ENCODE peak calls at places on chromosomes 5 and 9, in six cellular contexts. Z is aorta, S is tibial artery, D is lower lobe of right lung, Q is dorsolateral prefrontal cortex, O is stomach. J is an unnamed sample.
A peak's percentile ranks its signal among the peaks of the same experiment; 100 is the strongest.

GRCh38 chr5:74685979-74686631 is 1.1 kb downstream of the HEXB start:
- DNase-seq in Z (peak; percentile 50), S (peak; percentile 38), D (no peak), Q (no peak), O (no peak), J (no peak)

GRCh38 chr5:151470440-151470839 is 23.0 kb downstream of the SLC36A1 start:
- DNase-seq in Z (no peak), S (no peak), D (no peak), Q (no peak), O (no peak), J (no peak)

GRCh38 chr9:3180696-3181048 is 336.8 kb upstream of the PUM3 start:
- DNase-seq in Z (no peak), S (no peak), D (no peak), Q (no peak), O (no peak), J (no peak)

GRCh38 chr9:123119566-123119965 is 86.1 kb downstream of the GPR21 start:
- DNase-seq in Z (no peak), S (no peak), D (peak; percentile 66), Q (no peak), O (no peak), J (no peak)

GRCh38 chr9:101458955-101459631 is 23.5 kb upstream of the ALDOB start:
- DNase-seq in Z (no peak), S (no peak), D (no peak), Q (no peak), O (no peak), J (no peak)

GRCh38 chr5:146001544-146002185 is 65.3 kb downstream of the SH3RF2 start:
- DNase-seq in Z (no peak), S (no peak), D (no peak), Q (no peak), O (no peak), J (no peak)

GRCh38 chr5:74124826-74125225 is 498.8 kb downstream of the ARHGEF28 start:
- DNase-seq in Z (no peak), S (no peak), D (no peak), Q (no peak), O (no peak), J (no peak)

GRCh38 chr5:27026791-27027190 is 11.6 kb downstream of the CDH9 start:
- DNase-seq in Z (no peak), S (no peak), D (no peak), Q (no peak), O (no peak), J (no peak)

GRCh38 chr9:117718085-117718484 is 13.9 kb downstream of the TLR4 start:
- DNase-seq in Z (no peak), S (peak; percentile 40), D (no peak), Q (no peak), O (no peak), J (no peak)

GRCh38 chr5:177455661-177456590 is 9.3 kb downstream of the PRR7 start:
- DNase-seq in Z (peak; percentile 95), S (peak; percentile 94), D (peak; percentile 95), Q (peak; percentile 87), O (peak; percentile 96), J (peak; percentile 97)

GRCh38 chr9:133268335-133269056 is 6.5 kb downstream of the ABO start:
- DNase-seq in Z (no peak), S (no peak), D (no peak), Q (no peak), O (no peak), J (no peak)

GRCh38 chr9:132333556-132333955 is 21.2 kb downstream of the SETX start:
- DNase-seq in Z (no peak), S (no peak), D (no peak), Q (no peak), O (no peak), J (no peak)

GRCh38 chr5:60287174-60287771 is 393.7 kb upstream of the PDE4D start:
- DNase-seq in Z (peak; percentile 61), S (no peak), D (peak; percentile 76), Q (no peak), O (peak; percentile 46), J (no peak)

GRCh38 chr9:34603610-34604231 is 8.2 kb downstream of the RPP25L start:
- DNase-seq in Z (peak; percentile 85), S (peak; percentile 85), D (peak; percentile 81), Q (peak; percentile 88), O (peak; percentile 87), J (no peak)

GRCh38 chr9:117091529-117091928 is 323.3 kb downstream of the ASTN2 start:
- DNase-seq in Z (no peak), S (no peak), D (no peak), Q (no peak), O (no peak), J (no peak)

GRCh38 chr5:77843570-77844407 is 67.7 kb upstream of the TBCA start:
- DNase-seq in Z (no peak), S (no peak), D (no peak), Q (no peak), O (no peak), J (no peak)

DNA sequence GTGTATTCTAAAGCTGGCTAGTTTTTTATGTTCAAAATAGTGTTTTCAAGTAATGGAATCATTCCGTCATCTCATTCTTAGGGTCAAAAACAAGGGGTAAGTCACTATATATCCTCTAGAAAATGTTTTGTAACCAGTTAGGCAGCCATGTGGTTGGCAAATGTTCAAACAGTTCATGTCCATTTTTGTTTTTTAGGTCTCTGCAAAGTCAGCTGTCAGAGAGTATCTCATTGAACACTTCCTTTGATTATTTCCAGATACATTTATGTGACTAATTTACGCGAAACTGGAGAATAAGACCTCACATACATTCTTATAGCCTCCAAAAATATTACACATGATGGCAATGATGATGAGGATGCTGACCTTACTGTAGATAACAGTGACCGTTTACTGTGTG is 50.4 kb downstream of the TRIO start:
- DNase-seq in Z (no peak), S (no peak), D (no peak), Q (no peak), O (no peak), J (no peak)
- H3K27ac ChIP-seq in Z (peak overlapping the region; percentile 25), S (no peak overlapping the region), D (no peak overlapping the region), Q (no peak overlapping the region), O (no peak overlapping the region), J (no peak overlapping the region)

DNA sequence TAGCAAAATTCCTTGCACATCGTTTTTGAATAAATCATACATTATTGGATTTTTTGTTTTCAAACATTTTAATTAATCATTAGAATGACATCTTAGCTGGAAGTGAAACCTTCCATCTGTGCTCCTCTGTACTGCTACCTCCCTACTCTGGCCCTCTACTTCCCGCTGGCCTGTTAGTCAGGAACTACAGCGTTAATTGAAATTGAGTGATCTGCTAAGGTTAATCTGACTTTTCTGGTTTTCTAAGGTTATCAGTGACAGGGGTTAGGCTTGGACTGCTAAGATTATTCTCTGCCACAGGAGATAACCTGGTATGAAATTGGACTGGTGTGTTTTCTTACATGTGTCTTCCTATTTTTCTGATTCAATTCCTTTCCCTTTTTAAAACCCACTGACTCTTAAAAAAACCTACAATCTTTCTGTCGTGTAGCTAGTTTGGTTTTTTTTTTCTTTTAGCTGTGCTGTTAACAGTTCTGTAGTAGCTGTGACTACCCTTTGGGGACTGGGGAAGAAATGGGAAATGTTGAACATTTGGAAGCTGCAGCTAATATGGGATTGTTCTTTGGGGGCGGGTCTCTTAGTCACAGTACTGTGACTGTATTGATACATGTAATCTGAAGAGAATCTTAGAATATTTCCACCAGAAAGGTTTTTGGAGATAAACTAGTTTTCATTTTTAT is 4.6 kb downstream of the KIF2A start:
- DNase-seq in Z (no peak), S (no peak), D (no peak), Q (no peak), O (no peak), J (no peak)
- H3K27ac ChIP-seq in Z (no peak overlapping the region), S (no peak overlapping the region), D (no peak overlapping the region), Q (no peak overlapping the region), O (no peak overlapping the region), J (no peak overlapping the region)

GRCh38 chr9:94806307-94806893 is 79.9 kb downstream of the AOPEP start:
- DNase-seq in Z (no peak), S (no peak), D (no peak), Q (no peak), O (no peak), J (no peak)
- H3K27ac ChIP-seq in Z (peak overlapping the region; percentile 99), S (peak overlapping the region; percentile 67), D (peak overlapping the region; percentile 81), Q (peak overlapping the region; percentile 57), O (peak overlapping the region; percentile 73), J (peak overlapping the region; percentile 77)

DNA sequence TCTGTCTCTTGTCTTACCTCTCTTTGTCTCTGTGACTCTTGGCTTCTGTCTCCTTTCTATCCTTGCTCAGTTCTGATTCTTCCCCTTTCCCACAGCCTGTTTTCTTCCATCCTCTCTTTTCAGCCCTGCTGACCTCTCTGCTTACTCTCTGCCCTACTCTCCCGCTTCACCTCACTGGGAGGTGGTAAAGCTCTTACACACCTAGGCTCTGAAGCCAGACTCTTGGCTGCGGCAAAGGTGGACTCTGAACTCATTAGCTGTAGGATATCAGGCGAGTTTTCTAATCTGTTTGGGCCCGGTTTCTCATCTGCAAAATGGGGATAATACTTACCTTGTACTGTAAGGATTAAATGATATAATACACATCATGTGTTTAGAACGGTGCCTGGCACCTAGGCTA is 11.1 kb downstream of the PCDH1 start:
- DNase-seq in Z (no peak), S (no peak), D (no peak), Q (no peak), O (peak; percentile 50), J (no peak)
- H3K27ac ChIP-seq in Z (no peak overlapping the region), S (no peak overlapping the region), D (no peak overlapping the region), Q (peak overlapping the region; percentile 75), O (peak overlapping the region; percentile 79), J (no peak overlapping the region)

GRCh38 chr9:89743576-89744254 is 138.9 kb downstream of the GADD45G start:
- DNase-seq in Z (no peak), S (no peak), D (no peak), Q (no peak), O (no peak), J (no peak)

GRCh38 chr9:89744255-89744648 is 139.4 kb downstream of the GADD45G start:
- DNase-seq in Z (no peak), S (no peak), D (no peak), Q (no peak), O (no peak), J (no peak)

GRCh38 chr9:89744730-89745129 is 139.9 kb downstream of the GADD45G start:
- DNase-seq in Z (no peak), S (no peak), D (no peak), Q (no peak), O (no peak), J (no peak)

GRCh38 chr9:89742660-89743059 is 137.8 kb downstream of the GADD45G start:
- DNase-seq in Z (no peak), S (no peak), D (no peak), Q (no peak), O (no peak), J (no peak)

GRCh38 chr9:89743216-89743575 is 138.4 kb downstream of the GADD45G start:
- DNase-seq in Z (no peak), S (no peak), D (no peak), Q (no peak), O (no peak), J (no peak)
- H3K27ac ChIP-seq in Z (no peak overlapping the region), S (no peak overlapping the region), D (no peak overlapping the region), Q (no peak overlapping the region), O (no peak overlapping the region), J (no peak overlapping the region)

GRCh38 chr9:99124534-99124933 is 19.6 kb downstream of the TGFBR1 start:
- DNase-seq in Z (no peak), S (no peak), D (no peak), Q (no peak), O (no peak), J (no peak)
- H3K27ac ChIP-seq in Z (no peak overlapping the region), S (no peak overlapping the region), D (no peak overlapping the region), Q (no peak overlapping the region), O (no peak overlapping the region), J (no peak overlapping the region)

J was measured in coronary artery.